ENCODE peak calls at places on chromosomes 6 and 20, in eight cellular contexts. One of them, this sample, is unnamed.

GRCh38 chr20:62656205-62656918 is 14.1 kb downstream of the SLCO4A1 start:
- DNase-seq in sigmoid colon: no peak
- DNase-seq in suprapubic skin: no peak
- DNase-seq in K562: no peak
- DNase-seq in breast epithelium: no peak
- DNase-seq in spleen: no peak
- DNase-seq in stomach: no peak
- DNase-seq in transverse colon: no peak
- DNase-seq in this sample: no peak

GRCh38 chr6:106082735-106083398 is 3.3 kb upstream of the PRDM1 start:
- DNase-seq in transverse colon: no peak
- DNase-seq in K562: no peak
- DNase-seq in sigmoid colon: no peak
- DNase-seq in spleen: no peak
- DNase-seq in stomach: no peak
- DNase-seq in suprapubic skin: no peak
- DNase-seq in breast epithelium: no peak
- DNase-seq in this sample: no peak

GRCh38 chr6:51514396-51515051 is 572.9 kb downstream of the PKHD1 start:
- DNase-seq in transverse colon: no peak
- DNase-seq in sigmoid colon: no peak
- DNase-seq in stomach: no peak
- DNase-seq in breast epithelium: no peak
- DNase-seq in K562: no peak
- DNase-seq in suprapubic skin: no peak
- DNase-seq in spleen: no peak
- DNase-seq in this sample: no peak

GRCh38 chr6:127053032-127053908 is 65.2 kb upstream of the RSPO3 start:
- DNase-seq in sigmoid colon: no peak
- DNase-seq in spleen: no peak
- DNase-seq in breast epithelium: no peak
- DNase-seq in K562: no peak
- DNase-seq in suprapubic skin: no peak
- DNase-seq in transverse colon: no peak
- DNase-seq in stomach: no peak
- DNase-seq in this sample: no peak

GRCh38 chr6:1087112-1087843 is 224.6 kb upstream of the FOXQ1 start:
- DNase-seq in K562: no peak
- DNase-seq in suprapubic skin: no peak
- DNase-seq in breast epithelium: no peak
- DNase-seq in spleen: no peak
- DNase-seq in sigmoid colon: no peak
- DNase-seq in transverse colon: peak
- DNase-seq in stomach: peak
- DNase-seq in this sample: no peak

GRCh38 chr20:24673678-24674570 is 204.5 kb downstream of the SYNDIG1 start:
- DNase-seq in transverse colon: no peak
- DNase-seq in stomach: no peak
- DNase-seq in sigmoid colon: peak
- DNase-seq in breast epithelium: peak
- DNase-seq in spleen: peak
- DNase-seq in suprapubic skin: peak
- DNase-seq in K562: no peak
- DNase-seq in this sample: no peak

GRCh38 chr6:132712366-132712765 is 1.5 kb downstream of the VNN1 start:
- DNase-seq in breast epithelium: no peak
- DNase-seq in stomach: no peak
- DNase-seq in sigmoid colon: no peak
- DNase-seq in K562: no peak
- DNase-seq in spleen: no peak
- DNase-seq in transverse colon: no peak
- DNase-seq in suprapubic skin: no peak
- DNase-seq in this sample: no peak

GRCh38 chr6:120198033-120198432 is 848.5 kb upstream of the MAN1A1 start:
- DNase-seq in sigmoid colon: no peak
- DNase-seq in stomach: no peak
- DNase-seq in breast epithelium: no peak
- DNase-seq in transverse colon: no peak
- DNase-seq in suprapubic skin: no peak
- DNase-seq in spleen: no peak
- DNase-seq in K562: peak
- DNase-seq in this sample: no peak

GRCh38 chr6:124743420-124743819 is 218.8 kb upstream of the RNF217 start:
- DNase-seq in stomach: no peak
- DNase-seq in K562: no peak
- DNase-seq in breast epithelium: no peak
- DNase-seq in spleen: no peak
- DNase-seq in suprapubic skin: no peak
- DNase-seq in transverse colon: no peak
- DNase-seq in sigmoid colon: no peak
- DNase-seq in this sample: no peak

GRCh38 chr6:167469655-167470054 is 144.8 kb downstream of the TTLL2 start:
- DNase-seq in transverse colon: no peak
- DNase-seq in spleen: no peak
- DNase-seq in sigmoid colon: no peak
- DNase-seq in stomach: no peak
- DNase-seq in suprapubic skin: peak
- DNase-seq in K562: no peak
- DNase-seq in breast epithelium: no peak
- DNase-seq in this sample: no peak

GRCh38 chr6:166382500-166382932 is 224 bp downstream of the MPC1 start:
- DNase-seq in stomach: no peak
- DNase-seq in suprapubic skin: no peak
- DNase-seq in breast epithelium: no peak
- DNase-seq in sigmoid colon: peak
- DNase-seq in transverse colon: no peak
- DNase-seq in spleen: no peak
- DNase-seq in K562: no peak
- DNase-seq in this sample: no peak

GRCh38 chr6:169786349-169786748 is 34.9 kb downstream of the ERMARD start:
- DNase-seq in suprapubic skin: no peak
- DNase-seq in breast epithelium: no peak
- DNase-seq in K562: no peak
- DNase-seq in spleen: no peak
- DNase-seq in sigmoid colon: no peak
- DNase-seq in stomach: no peak
- DNase-seq in transverse colon: no peak
- DNase-seq in this sample: no peak

GRCh38 chr6:139262519-139263300 is 29.1 kb downstream of the TXLNB start:
- DNase-seq in transverse colon: no peak
- DNase-seq in sigmoid colon: no peak
- DNase-seq in K562: no peak
- DNase-seq in suprapubic skin: no peak
- DNase-seq in spleen: no peak
- DNase-seq in breast epithelium: no peak
- DNase-seq in stomach: no peak
- DNase-seq in this sample: no peak

GRCh38 chr6:22062807-22063408 is 233.9 kb downstream of the PRL start:
- DNase-seq in breast epithelium: no peak
- DNase-seq in suprapubic skin: no peak
- DNase-seq in K562: no peak
- DNase-seq in transverse colon: no peak
- DNase-seq in stomach: no peak
- DNase-seq in spleen: peak
- DNase-seq in sigmoid colon: no peak
- DNase-seq in this sample: no peak

GRCh38 chr20:41393705-41394066 is 27.1 kb upstream of the EMILIN3 start:
- DNase-seq in breast epithelium: no peak
- DNase-seq in sigmoid colon: no peak
- DNase-seq in spleen: no peak
- DNase-seq in K562: no peak
- DNase-seq in suprapubic skin: no peak
- DNase-seq in stomach: no peak
- DNase-seq in transverse colon: no peak
- DNase-seq in this sample: no peak

GRCh38 chr6:105894556-105894955 is 191.6 kb upstream of the PRDM1 start:
- DNase-seq in transverse colon: no peak
- DNase-seq in breast epithelium: no peak
- DNase-seq in spleen: no peak
- DNase-seq in stomach: no peak
- DNase-seq in sigmoid colon: no peak
- DNase-seq in K562: no peak
- DNase-seq in suprapubic skin: no peak
- DNase-seq in this sample: no peak

GRCh38 chr20:46651091-46651962 is at the start of gene SLC13A3:
- DNase-seq in stomach: peak
- DNase-seq in breast epithelium: no peak
- DNase-seq in suprapubic skin: no peak
- DNase-seq in spleen: no peak
- DNase-seq in transverse colon: no peak
- DNase-seq in K562: no peak
- DNase-seq in sigmoid colon: no peak
- DNase-seq in this sample: no peak

GRCh38 chr20:49766979-49767419 is 45.6 kb upstream of the SLC9A8 start:
- DNase-seq in stomach: no peak
- DNase-seq in K562: peak
- DNase-seq in transverse colon: no peak
- DNase-seq in sigmoid colon: no peak
- DNase-seq in suprapubic skin: no peak
- DNase-seq in breast epithelium: no peak
- DNase-seq in spleen: no peak
- DNase-seq in this sample: no peak

GRCh38 chr6:124993327-124993726 is 31.1 kb downstream of the RNF217 start:
- DNase-seq in sigmoid colon: no peak
- DNase-seq in breast epithelium: no peak
- DNase-seq in suprapubic skin: no peak
- DNase-seq in transverse colon: no peak
- DNase-seq in K562: no peak
- DNase-seq in spleen: no peak
- DNase-seq in stomach: no peak
- DNase-seq in this sample: no peak

DNA sequence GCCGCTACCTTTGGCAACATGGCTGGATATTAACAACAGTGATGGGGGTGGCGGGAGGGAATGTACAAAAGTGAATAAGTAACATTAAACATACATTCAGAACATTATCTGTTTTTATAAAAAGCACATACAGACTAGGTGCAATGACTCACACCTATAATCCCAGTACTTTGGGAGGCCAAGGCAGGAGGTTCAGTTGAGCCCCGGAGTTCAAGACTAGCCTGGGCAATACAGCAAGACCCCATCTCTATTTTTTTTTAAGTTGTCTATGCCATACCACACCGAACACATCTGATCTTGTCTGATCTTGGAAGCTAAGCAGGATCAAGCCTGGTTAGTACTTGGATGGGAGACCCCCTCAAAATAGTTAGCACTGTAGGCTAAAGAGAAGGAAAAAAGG is 1.7 kb upstream of the HCK start:
- DNase-seq in K562: no peak
- DNase-seq in spleen: no peak
- DNase-seq in sigmoid colon: no peak
- DNase-seq in transverse colon: no peak
- DNase-seq in stomach: peak
- DNase-seq in suprapubic skin: no peak
- DNase-seq in breast epithelium: no peak
- DNase-seq in this sample: no peak
- TF ChIP-seq POLR2A in K562: no peak
- TF ChIP-seq POLR2A in spleen: no peak
- TF ChIP-seq POLR2A in sigmoid colon: no peak
- TF ChIP-seq POLR2A in transverse colon: no peak
- TF ChIP-seq POLR2A in stomach: no peak
- TF ChIP-seq POLR2A in suprapubic skin: no peak
- TF ChIP-seq POLR2A in breast epithelium: no peak
- TF ChIP-seq POLR2A in this sample: no peak

DNA sequence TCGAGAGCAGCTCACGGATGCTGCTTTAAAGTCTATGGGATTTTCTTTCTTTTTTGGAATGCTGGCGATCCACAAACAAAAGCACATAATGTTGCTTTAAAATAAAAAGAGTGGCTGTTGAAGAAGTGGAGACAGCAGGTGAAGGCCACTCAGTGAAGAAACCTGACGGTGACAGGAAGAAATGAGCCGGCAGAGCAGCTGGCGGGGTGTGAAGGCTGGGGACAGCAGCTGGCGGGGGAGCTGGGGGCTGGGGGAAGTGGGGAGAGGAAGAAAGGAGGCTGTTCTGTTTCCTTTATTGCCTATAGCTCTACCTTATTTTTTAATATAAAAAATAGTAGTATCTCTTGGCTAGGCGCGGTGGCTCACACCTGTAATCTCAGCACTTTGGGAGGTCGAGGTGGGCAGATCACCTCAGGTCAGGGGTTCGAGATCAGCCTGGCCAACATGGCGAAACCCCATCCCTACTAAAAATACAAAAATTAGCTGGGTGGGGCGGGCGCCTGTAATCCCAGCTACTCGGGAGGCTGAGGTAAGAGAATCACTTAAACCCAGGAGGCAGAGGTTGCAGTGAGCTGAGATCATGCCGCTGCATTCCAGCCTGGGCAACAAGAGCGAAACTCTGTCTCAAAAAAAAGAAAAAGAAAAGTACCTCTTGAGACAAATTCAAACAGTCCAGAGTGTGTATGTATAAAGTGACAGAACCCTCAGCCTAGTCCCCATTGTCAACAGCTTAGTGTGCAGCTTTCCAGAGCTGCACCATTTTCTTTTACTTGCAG is 42.4 kb upstream of the TAF8 start:
- DNase-seq in stomach: no peak
- DNase-seq in breast epithelium: no peak
- DNase-seq in K562: no peak
- DNase-seq in spleen: peak
- DNase-seq in sigmoid colon: no peak
- DNase-seq in suprapubic skin: no peak
- DNase-seq in transverse colon: no peak
- DNase-seq in this sample: no peak
- TF ChIP-seq POLR2AphosphoS5 in stomach: no peak
- TF ChIP-seq POLR2AphosphoS5 in breast epithelium: no peak
- TF ChIP-seq POLR2AphosphoS5 in K562: no peak
- TF ChIP-seq POLR2AphosphoS5 in spleen: peak
- TF ChIP-seq POLR2AphosphoS5 in sigmoid colon: no peak
- TF ChIP-seq POLR2AphosphoS5 in suprapubic skin: no peak
- TF ChIP-seq POLR2AphosphoS5 in transverse colon: no peak
- TF ChIP-seq POLR2AphosphoS5 in this sample: no peak

DNA sequence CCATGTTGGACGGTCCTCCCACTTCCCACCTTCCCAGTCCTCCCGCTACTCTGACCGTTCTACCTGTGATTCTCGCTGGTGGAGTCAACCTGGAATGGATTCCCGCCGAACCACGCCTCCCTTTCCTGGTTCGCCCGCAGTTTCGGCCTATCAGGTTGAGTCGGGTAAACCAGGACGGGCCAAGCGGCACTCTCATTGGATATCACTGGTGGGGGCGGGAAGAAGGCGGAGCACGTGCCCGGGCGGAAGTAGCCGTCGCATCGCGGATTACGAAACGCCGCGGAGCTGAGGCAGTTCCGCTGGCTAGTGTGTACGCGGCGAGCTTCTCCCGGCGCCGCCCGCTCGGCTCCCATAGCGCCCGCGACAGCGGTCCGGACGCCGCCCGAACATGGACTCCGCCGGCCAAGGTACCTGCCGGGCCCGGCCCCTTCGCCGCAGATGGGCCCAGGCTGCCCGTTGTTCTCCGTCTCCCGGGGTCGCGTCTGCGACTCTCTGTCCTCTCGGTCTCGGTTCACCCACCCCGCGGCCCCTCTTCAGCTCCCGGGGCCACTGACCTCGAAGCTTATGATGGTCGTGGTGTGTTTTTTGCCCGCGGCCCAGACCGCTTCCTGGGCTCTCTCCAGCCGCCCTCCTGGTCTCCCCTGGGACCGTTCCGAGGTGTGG is at the start of gene TPD52L2:
- DNase-seq in breast epithelium: peak
- DNase-seq in spleen: peak
- DNase-seq in suprapubic skin: peak
- DNase-seq in transverse colon: peak
- DNase-seq in K562: peak
- DNase-seq in stomach: peak
- DNase-seq in sigmoid colon: peak
- DNase-seq in this sample: peak
- TF ChIP-seq POLR2A in breast epithelium: peak
- TF ChIP-seq POLR2A in spleen: peak
- TF ChIP-seq POLR2A in suprapubic skin: no peak
- TF ChIP-seq POLR2A in transverse colon: peak
- TF ChIP-seq POLR2A in K562: peak
- TF ChIP-seq POLR2A in stomach: peak
- TF ChIP-seq POLR2A in sigmoid colon: peak
- TF ChIP-seq POLR2A in this sample: peak

GRCh38 chr20:48198951-48199431 is 413.7 kb upstream of the SULF2 start:
- DNase-seq in breast epithelium: no peak
- DNase-seq in spleen: no peak
- DNase-seq in transverse colon: no peak
- DNase-seq in stomach: no peak
- DNase-seq in K562: no peak
- DNase-seq in sigmoid colon: no peak
- DNase-seq in suprapubic skin: no peak
- DNase-seq in this sample: no peak
- TF ChIP-seq POLR2AphosphoS5 in breast epithelium: no peak
- TF ChIP-seq POLR2AphosphoS5 in spleen: no peak
- TF ChIP-seq POLR2AphosphoS5 in transverse colon: no peak
- TF ChIP-seq POLR2AphosphoS5 in stomach: no peak
- TF ChIP-seq POLR2AphosphoS5 in K562: no peak
- TF ChIP-seq POLR2AphosphoS5 in sigmoid colon: no peak
- TF ChIP-seq POLR2AphosphoS5 in suprapubic skin: no peak
- TF ChIP-seq POLR2AphosphoS5 in this sample: no peak

This sample was measured in GM12892.